ENCODE peak calls at places on chromosome 16, in six cellular contexts. V is hepatocyte, H is IMR-90, M is fibroblast of mammary gland, A is fibroblast of the aortic adventitia, L is coronary artery. T is an unnamed sample.

GRCh38 chr16:55661842-55662479 is 6.2 kb downstream of the SLC6A2 start:
- DNase-seq in V (no peak), A (no peak), L (no peak), H (no peak), M (peak), T (peak)

GRCh38 chr16:14186007-14186953 is 115.2 kb downstream of the MRTFB start:
- DNase-seq in M (peak), V (peak), A (peak), L (no peak), H (peak), T (peak)

GRCh38 chr16:65789546-65789945 is 576.9 kb upstream of the CDH5 start:
- DNase-seq in L (no peak), A (no peak), M (no peak), H (no peak), V (no peak), T (no peak)

GRCh38 chr16:84471966-84472365 is 32.5 kb downstream of the MEAK7 start:
- DNase-seq in H (no peak), V (no peak), L (peak), M (no peak), A (no peak), T (no peak)

GRCh38 chr16:77918792-77919707 is 103.3 kb upstream of the CLEC3A start:
- DNase-seq in A (peak), H (peak), V (peak), M (no peak), L (no peak), T (no peak)

GRCh38 chr16:49095539-49095938 is 186.1 kb downstream of the CBLN1 start:
- DNase-seq in L (no peak), M (no peak), H (no peak), V (no peak), A (no peak), T (no peak)

GRCh38 chr16:70749006-70749678 is 51.8 kb downstream of the VAC14 start:
- DNase-seq in H (no peak), M (no peak), A (no peak), V (no peak), L (no peak), T (peak)

GRCh38 chr16:27749946-27750345 is 200.0 kb downstream of the KATNIP start:
- DNase-seq in L (no peak), A (no peak), H (no peak), V (no peak), M (no peak), T (no peak)

GRCh38 chr16:64455275-64455674 is 666.6 kb downstream of the CDH11 start:
- DNase-seq in M (peak), H (peak), V (no peak), A (peak), L (no peak), T (peak)
- TF ChIP-seq CTCF in M (peak), H (peak), V (peak), A (peak), L (no peak), T (no peak)

DNA sequence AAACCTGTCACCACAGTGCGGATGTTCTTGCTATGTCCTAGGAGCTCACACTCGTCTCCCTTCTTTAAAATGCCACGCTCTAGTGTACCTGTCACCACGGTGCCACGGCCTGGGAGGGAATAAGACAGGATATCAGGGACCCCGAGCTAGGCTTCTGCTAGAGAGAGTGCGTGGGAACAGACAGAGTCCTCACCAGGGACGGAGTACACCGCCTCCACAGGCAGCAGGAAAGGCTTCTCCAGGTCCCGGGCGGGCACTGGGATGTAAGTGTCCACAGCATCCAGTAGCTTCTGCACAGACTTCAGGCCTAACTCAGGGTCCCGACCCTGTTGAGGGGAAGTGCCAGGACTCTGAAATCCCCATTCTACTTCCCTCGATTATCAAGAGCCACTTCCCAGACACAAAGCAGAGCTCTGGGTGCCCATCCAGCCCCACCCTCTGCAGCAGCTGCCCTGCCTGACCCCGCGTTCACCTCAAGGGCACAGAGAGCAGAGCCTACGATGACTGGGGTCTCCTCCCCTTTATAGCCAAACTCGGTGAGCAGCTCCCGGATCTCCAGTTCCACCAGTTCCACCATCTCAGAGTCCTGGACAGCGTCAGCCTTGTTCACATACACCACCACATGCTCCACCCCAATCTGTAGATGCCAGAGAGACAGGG is 1.8 kb downstream of the TUFM start:
- DNase-seq in A (no peak), M (no peak), L (no peak), V (no peak), H (no peak), T (no peak)
- H3K4me3 ChIP-seq in A (no peak), M (no peak), L (no peak), V (no peak), H (no peak), T (no peak)

GRCh38 chr16:17556276-17557052 is 85.7 kb upstream of the XYLT1 start:
- DNase-seq in M (peak), L (no peak), H (peak), A (peak), V (peak), T (peak)
- TF ChIP-seq CTCF in M (peak), L (no peak), H (peak), A (peak), V (peak), T (peak)

GRCh38 chr16:75462804-75463203 is 1.7 kb downstream of the TMEM170A start:
- DNase-seq in L (no peak), A (no peak), H (no peak), M (no peak), V (no peak), T (peak)
- H3K4me3 ChIP-seq in L (peak), A (peak), H (peak), M (peak), V (no peak), T (peak)

DNA sequence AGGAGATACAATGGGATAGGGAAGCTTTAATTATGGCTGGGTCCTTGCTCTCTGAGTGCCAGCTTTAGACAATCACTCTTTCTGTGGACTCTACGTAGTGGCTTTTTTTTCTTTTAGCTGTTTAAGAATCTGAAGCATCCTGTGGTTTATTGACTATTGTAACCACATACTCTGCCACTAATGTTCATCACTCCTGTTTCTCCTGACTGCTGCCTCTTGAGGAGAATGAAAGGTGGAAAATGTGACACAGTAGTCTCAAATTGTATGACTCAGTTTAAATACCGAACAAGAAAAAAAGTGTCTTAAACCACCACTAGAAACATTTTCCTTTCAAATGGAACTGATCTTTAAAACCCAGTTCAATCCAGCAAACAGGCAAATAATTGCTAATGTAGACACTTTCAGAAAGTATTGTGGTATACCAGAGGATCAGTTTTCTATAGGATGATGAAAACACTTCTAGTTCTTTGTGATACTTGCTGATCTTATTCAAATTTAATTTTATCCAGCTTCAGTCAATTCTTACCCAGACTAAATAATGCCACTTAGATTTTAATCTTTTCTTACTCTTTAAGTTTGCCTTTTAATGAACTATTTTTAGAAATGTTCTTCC is 302.7 kb upstream of the PMFBP1 start:
- DNase-seq in V (no peak), L (no peak), H (peak), A (peak), M (peak), T (peak)
- TF ChIP-seq CTCF in V (no peak), L (no peak), H (no peak), A (no peak), M (no peak), T (no peak)

DNA sequence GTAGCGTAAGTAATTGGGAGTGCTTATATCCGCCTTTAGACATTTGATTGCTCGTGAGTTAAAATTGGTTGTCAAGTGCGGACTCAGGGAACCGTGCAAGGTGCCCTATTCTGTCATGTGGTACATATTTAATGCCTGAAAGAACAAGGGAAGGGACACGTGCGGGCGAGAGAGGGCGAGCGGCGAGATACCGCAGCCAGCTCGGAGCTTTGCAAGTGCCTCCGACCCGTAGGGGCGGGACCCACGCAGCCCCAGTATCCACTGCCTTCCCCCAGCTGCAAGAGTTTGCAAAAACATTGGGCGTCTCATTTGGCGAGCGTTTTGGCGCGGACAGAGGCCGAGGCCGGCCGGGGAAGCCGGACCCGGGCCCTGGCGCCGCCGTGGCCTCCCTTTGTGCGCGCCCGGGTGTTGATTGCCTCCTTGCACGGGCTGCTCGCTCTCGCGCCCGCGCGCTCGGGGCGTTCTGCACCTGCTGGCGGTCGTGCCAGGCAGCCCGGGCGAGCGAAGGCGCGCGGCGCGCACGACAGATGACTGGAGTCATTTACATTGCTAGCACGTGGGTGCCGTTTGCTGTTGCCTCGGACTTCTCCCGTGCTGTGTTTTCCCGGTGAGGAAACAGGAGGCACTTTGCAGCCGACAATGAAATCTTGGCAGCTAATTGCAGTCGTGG is 849.6 kb upstream of the RBFOX1 start:
- DNase-seq in L (no peak), H (no peak), M (no peak), A (no peak), V (no peak), T (no peak)
- H3K4me3 ChIP-seq in L (no peak), H (no peak), M (no peak), A (no peak), V (no peak), T (no peak)

DNA sequence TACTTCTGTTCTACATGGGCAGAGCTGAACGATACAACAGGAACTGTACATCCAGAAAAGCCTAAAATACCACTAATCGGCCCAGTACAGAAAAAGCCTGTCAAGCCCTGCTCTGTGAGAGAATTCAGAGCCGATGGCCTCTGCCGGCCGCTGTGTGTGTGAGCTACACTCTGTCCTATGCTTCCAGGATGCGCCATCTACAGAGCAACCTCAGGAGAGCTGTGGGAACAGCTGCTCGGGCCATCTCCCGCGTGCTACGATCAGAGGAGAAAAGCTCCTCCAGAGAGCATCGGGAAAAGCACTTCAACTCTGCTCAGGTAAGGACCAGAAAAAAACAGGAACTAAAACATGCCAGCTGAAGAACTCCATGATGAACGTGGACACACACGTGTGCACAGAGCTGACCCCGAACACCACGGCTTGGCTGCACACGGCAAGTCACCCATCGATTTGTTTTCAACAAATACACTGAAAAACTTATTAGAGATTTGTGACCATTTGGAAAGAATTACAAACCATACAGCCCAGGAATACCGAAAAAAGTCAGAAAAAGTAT is 115.9 kb downstream of the ANKRD11 start:
- DNase-seq in H (peak), V (no peak), L (no peak), A (no peak), M (peak), T (no peak)
- TF ChIP-seq CTCF in H (peak), V (no peak), L (no peak), A (no peak), M (no peak), T (no peak)

GRCh38 chr16:31135535-31136286 is at the start of gene PRSS8:
- DNase-seq in H (no peak), V (peak), A (no peak), M (no peak), L (peak), T (peak)
- H3K4me3 ChIP-seq in H (no peak), V (peak), A (no peak), M (no peak), L (no peak), T (peak)

GRCh38 chr16:29310852-29311314 is 95.6 kb downstream of the NPIPB11 start:
- DNase-seq in L (no peak), H (no peak), M (peak), V (no peak), A (peak), T (no peak)
- TF ChIP-seq CTCF in L (no peak), H (no peak), M (peak), V (no peak), A (peak), T (peak)